ENCODE peak calls at places on chromosome 11, in eight cellular contexts. J, Y, W, I, F, A, R and P are unnamed samples.

GRCh38 chr11:13107544-13108044 is 98.5 kb downstream of the RASSF10 start:
- DNase-seq in W (no peak), A (no peak), R (no peak), F (no peak), I (no peak), Y (no peak), J (no peak), P (no peak)

GRCh38 chr11:71119656-71120269 is 132.6 kb downstream of the SHANK2 start:
- DNase-seq in I (no peak), A (no peak), R (no peak), J (no peak), F (no peak), W (no peak), Y (no peak), P (no peak)

GRCh38 chr11:63274776-63275175 is 31.4 kb upstream of the SLC22A25 start:
- DNase-seq in A (no peak), I (no peak), Y (no peak), W (no peak), F (no peak), R (no peak), J (no peak), P (no peak)

GRCh38 chr11:102157219-102157618 is 47.0 kb downstream of the YAP1 start:
- DNase-seq in Y (no peak), J (no peak), I (no peak), F (no peak), A (no peak), R (no peak), W (no peak), P (no peak)

GRCh38 chr11:108938604-108939003 is 273.7 kb downstream of the DDX10 start:
- DNase-seq in J (no peak), F (no peak), Y (no peak), W (no peak), A (no peak), I (no peak), R (no peak), P (no peak)

GRCh38 chr11:5291207-5291838 is 10.4 kb downstream of the OR51B4 start:
- DNase-seq in A (no peak), Y (no peak), R (no peak), F (no peak), J (peak), W (no peak), I (peak), P (no peak)

GRCh38 chr11:122145715-122146274 is 29.8 kb upstream of the BLID start:
- DNase-seq in J (no peak), Y (no peak), W (no peak), F (no peak), A (no peak), I (no peak), R (no peak), P (no peak)

GRCh38 chr11:122322369-122322768 is 206.4 kb upstream of the BLID start:
- DNase-seq in W (no peak), Y (no peak), F (no peak), I (no peak), A (no peak), R (no peak), J (no peak), P (no peak)

GRCh38 chr11:48170176-48170839 is 46.3 kb upstream of the OR4B1 start:
- DNase-seq in A (no peak), I (no peak), J (no peak), W (no peak), R (no peak), F (no peak), Y (no peak), P (no peak)

GRCh38 chr11:58905141-58905715 is 34.1 kb upstream of the GLYATL1 start:
- DNase-seq in I (no peak), F (no peak), R (no peak), Y (no peak), J (no peak), A (no peak), W (no peak), P (peak)

GRCh38 chr11:783581-784015 is 6.3 kb downstream of the CEND1 start:
- DNase-seq in Y (peak), A (no peak), I (no peak), W (no peak), R (no peak), F (no peak), J (no peak), P (peak)

GRCh38 chr11:44973634-44974401 is 23.1 kb upstream of the TP53I11 start:
- DNase-seq in W (no peak), I (no peak), Y (no peak), F (no peak), R (no peak), A (no peak), J (no peak), P (no peak)

GRCh38 chr11:70577948-70578347 is 179.6 kb downstream of the CTTN start:
- DNase-seq in R (no peak), I (no peak), W (no peak), Y (no peak), A (no peak), J (no peak), F (no peak), P (no peak)

GRCh38 chr11:84261707-84262106 is 975.5 kb upstream of the CCDC90B start:
- DNase-seq in A (no peak), W (no peak), I (no peak), J (peak), Y (no peak), F (no peak), R (no peak), P (no peak)

GRCh38 chr11:2810401-2811205 is 75.0 kb downstream of the CDKN1C start:
- DNase-seq in J (no peak), A (no peak), Y (peak), I (no peak), R (no peak), W (no peak), F (no peak), P (no peak)

GRCh38 chr11:66081505-66081904 is 11.4 kb downstream of the PACS1 start:
- DNase-seq in R (peak), I (peak), A (peak), Y (no peak), F (peak), J (peak), W (peak), P (no peak)

GRCh38 chr11:131534611-131535010 is 164.2 kb downstream of the NTM start:
- DNase-seq in I (no peak), Y (no peak), A (no peak), R (no peak), F (no peak), J (no peak), W (no peak), P (no peak)

GRCh38 chr11:35064114-35064800 is 74.7 kb upstream of the CD44 start:
- DNase-seq in Y (no peak), W (no peak), I (no peak), J (no peak), A (no peak), R (no peak), F (no peak), P (no peak)

GRCh38 chr11:35781342-35782171 is 119.0 kb downstream of the TRIM44 start:
- DNase-seq in F (no peak), J (no peak), W (no peak), Y (no peak), A (no peak), I (no peak), R (no peak), P (no peak)

GRCh38 chr11:130459521-130459920 is 11.1 kb downstream of the ADAMTS15 start:
- DNase-seq in J (no peak), A (no peak), R (no peak), W (no peak), I (no peak), Y (no peak), F (no peak), P (no peak)

GRCh38 chr11:112448806-112449205 is 188.1 kb upstream of the PLET1 start:
- DNase-seq in Y (no peak), F (no peak), A (no peak), I (no peak), W (no peak), R (no peak), J (no peak), P (no peak)

GRCh38 chr11:4134844-4135243 is 40.2 kb downstream of the RRM1 start:
- DNase-seq in F (no peak), W (no peak), Y (no peak), A (no peak), J (no peak), R (no peak), I (no peak), P (no peak)

GRCh38 chr11:58582437-58582836 is 3.6 kb downstream of the ZFP91 start:
- DNase-seq in I (no peak), F (no peak), J (no peak), Y (no peak), A (no peak), R (no peak), W (no peak), P (no peak)

GRCh38 chr11:12091957-12092558 is 18.3 kb upstream of the MICAL2 start:
- DNase-seq in F (no peak), W (no peak), R (no peak), J (no peak), A (no peak), I (no peak), Y (no peak), P (no peak)

GRCh38 chr11:4672470-4672869 is 25.2 kb downstream of the OR51E2 start:
- DNase-seq in I (no peak), Y (no peak), W (no peak), J (no peak), F (no peak), A (no peak), R (no peak), P (no peak)

GRCh38 chr11:110091995-110092576 is 1.1 kb upstream of the ZC3H12C start:
- DNase-seq in Y (no peak), F (no peak), J (no peak), I (no peak), R (peak), W (no peak), A (no peak), P (no peak)

GRCh38 chr11:2987881-2988280 is 4.2 kb downstream of the NAP1L4 start:
- DNase-seq in I (no peak), A (peak), Y (no peak), J (peak), F (no peak), R (no peak), W (no peak), P (no peak)

GRCh38 chr11:62805991-62806441 is 776 bp upstream of the NXF1 start:
- DNase-seq in R (peak), Y (no peak), J (peak), W (no peak), I (no peak), A (no peak), F (no peak), P (no peak)

GRCh38 chr11:86620796-86621575 is 51.4 kb downstream of the ME3 start:
- DNase-seq in F (no peak), R (no peak), I (no peak), Y (no peak), J (no peak), W (no peak), A (no peak), P (no peak)

GRCh38 chr11:116459233-116459632 is 313.6 kb downstream of the BUD13 start:
- DNase-seq in R (no peak), J (no peak), Y (no peak), I (no peak), F (no peak), W (no peak), A (no peak), P (no peak)

GRCh38 chr11:2445948-2446551 is 1.2 kb downstream of the KCNQ1 start:
- DNase-seq in W (no peak), R (no peak), I (no peak), F (no peak), A (no peak), Y (peak), J (no peak), P (no peak)

GRCh38 chr11:43845816-43846215 is 34.8 kb upstream of the ALKBH3 start:
- DNase-seq in A (no peak), F (no peak), I (no peak), J (no peak), W (no peak), R (no peak), Y (no peak), P (no peak)

GRCh38 chr11:119375629-119376196 is 5.8 kb downstream of the USP2 start:
- DNase-seq in A (no peak), F (no peak), R (no peak), W (no peak), J (no peak), I (no peak), Y (peak), P (no peak)

GRCh38 chr11:13278620-13279486 is 1.3 kb downstream of the BMAL1 start:
- DNase-seq in A (no peak), R (no peak), F (no peak), J (no peak), I (peak), W (no peak), Y (no peak), P (peak)

GRCh38 chr11:122342089-122342749 is 226.2 kb upstream of the BLID start:
- DNase-seq in F (no peak), I (no peak), A (no peak), W (no peak), Y (no peak), J (peak), R (no peak), P (no peak)

GRCh38 chr11:11218287-11218986 is 134.6 kb downstream of the CSNK2A3 start:
- DNase-seq in F (no peak), R (no peak), A (no peak), Y (no peak), J (peak), W (no peak), I (no peak), P (no peak)

GRCh38 chr11:122108192-122108799 is 7.7 kb downstream of the BLID start:
- DNase-seq in I (no peak), Y (no peak), F (no peak), A (peak), W (no peak), J (peak), R (no peak), P (no peak)

GRCh38 chr11:69354545-69354897 is 60.6 kb downstream of the MYEOV start:
- DNase-seq in Y (no peak), A (no peak), F (no peak), I (no peak), R (no peak), W (no peak), J (no peak), P (no peak)

GRCh38 chr11:122850076-122850631 is 11.9 kb downstream of the CRTAM start:
- DNase-seq in W (peak), F (no peak), I (no peak), J (peak), R (no peak), Y (no peak), A (no peak), P (no peak)